ENCODE peak calls at places on chromosomes 5 and 9, in seven cellular contexts. C is AG09309; L is NCI-H1694; R is BJ; Z is NCI-H1105; P is cerebellum; E is stimulated activated CD4-positive, alpha-beta T cell treated with anti-CD3 and anti-CD28 coated beads, Interleukin-12 subunit alpha, Interleukin-12 subunit beta, amount 100 ng/mL, for 24 hours. X is an unnamed sample.

GRCh38 chr5:56557198-56557597 is 258.2 kb upstream of the MAP3K1 start:
- DNase-seq in Z (no peak), L (no peak), E (no peak), P (no peak), R (no peak), C (no peak), X (no peak)

GRCh38 chr9:123789893-123790292 is 140.0 kb downstream of the DENND1A start:
- DNase-seq in L (no peak), R (no peak), E (no peak), Z (no peak), C (no peak), P (no peak), X (no peak)

GRCh38 chr5:71830626-71831539 is 111.8 kb downstream of the CARTPT start:
- DNase-seq in P (peak), R (peak), Z (peak), L (peak), C (peak), E (no peak), X (no peak)

GRCh38 chr5:10527281-10527950 is 36.5 kb upstream of the ANKRD33B start:
- DNase-seq in P (no peak), C (peak), E (no peak), L (no peak), R (no peak), Z (no peak), X (no peak)

GRCh38 chr5:36691993-36692392 is 85.6 kb downstream of the SLC1A3 start:
- DNase-seq in L (no peak), R (no peak), C (no peak), E (no peak), Z (no peak), P (no peak), X (no peak)

GRCh38 chr5:81202652-81203051 is 30.5 kb upstream of the CKMT2 start:
- DNase-seq in R (no peak), P (no peak), E (no peak), L (no peak), C (no peak), Z (no peak), X (no peak)

GRCh38 chr5:178108446-178108845 is 4.9 kb upstream of the N4BP3 start:
- DNase-seq in E (no peak), P (no peak), Z (no peak), R (no peak), C (no peak), L (no peak), X (no peak)

GRCh38 chr9:134655591-134656333 is 14.2 kb downstream of the COL5A1 start:
- DNase-seq in R (no peak), E (no peak), P (no peak), C (no peak), L (no peak), Z (no peak), X (no peak)

GRCh38 chr5:142421625-142422397 is 97.0 kb upstream of the SPRY4 start:
- DNase-seq in P (no peak), L (no peak), R (no peak), C (no peak), Z (no peak), E (no peak), X (no peak)

GRCh38 chr5:32076699-32077695 is 97.1 kb downstream of the GOLPH3 start:
- DNase-seq in L (peak), R (no peak), P (peak), Z (peak), E (peak), C (peak), X (peak)

GRCh38 chr5:10668697-10669096 is 92.3 kb downstream of the DAP start:
- DNase-seq in E (no peak), R (no peak), P (no peak), L (no peak), Z (no peak), C (no peak), X (no peak)

GRCh38 chr9:29691145-29691544 is 2117.9 kb upstream of the C9orf72 start:
- DNase-seq in E (no peak), R (no peak), L (no peak), P (no peak), C (no peak), Z (no peak), X (no peak)

GRCh38 chr5:150647275-150648251 is 7.1 kb downstream of the SYNPO start:
- DNase-seq in C (no peak), E (no peak), R (no peak), P (peak), L (no peak), Z (no peak), X (no peak)

GRCh38 chr5:154575869-154576806 is 98.1 kb upstream of the HAND1 start:
- DNase-seq in R (no peak), L (peak), E (no peak), Z (no peak), C (no peak), P (no peak), X (no peak)

GRCh38 chr5:34499001-34499734 is 157.0 kb upstream of the RAI14 start:
- DNase-seq in P (no peak), Z (no peak), E (no peak), L (no peak), R (peak), C (peak), X (no peak)

GRCh38 chr5:11642398-11642797 is 261.8 kb downstream of the CTNND2 start:
- DNase-seq in L (no peak), P (no peak), E (no peak), C (no peak), R (no peak), Z (no peak), X (no peak)

GRCh38 chr9:83030391-83031107 is 32.4 kb downstream of the RASEF start:
- DNase-seq in R (no peak), C (no peak), P (no peak), Z (no peak), L (no peak), E (no peak), X (no peak)

GRCh38 chr5:53151713-53152458 is 42.3 kb upstream of the MOCS2 start:
- DNase-seq in E (no peak), P (no peak), L (no peak), R (peak), Z (no peak), C (peak), X (no peak)

GRCh38 chr9:126643945-126644527 is 30.3 kb downstream of the LMX1B start:
- DNase-seq in E (no peak), Z (no peak), C (no peak), P (no peak), R (no peak), L (no peak), X (no peak)

GRCh38 chr9:101485873-101486692 is 47.6 kb upstream of the RNF20 start:
- DNase-seq in R (no peak), E (no peak), C (no peak), L (no peak), P (peak), Z (peak), X (peak)

GRCh38 chr9:6842584-6842947 is 84.8 kb downstream of the KDM4C start:
- DNase-seq in L (no peak), R (no peak), E (no peak), P (no peak), C (no peak), Z (no peak), X (no peak)

GRCh38 chr9:85944672-85945071 is 3.7 kb downstream of the NAA35 start:
- DNase-seq in C (no peak), R (no peak), Z (no peak), L (no peak), P (no peak), E (no peak), X (no peak)

GRCh38 chr9:120040896-120041295 is 539.1 kb downstream of the CDK5RAP2 start:
- DNase-seq in E (no peak), C (no peak), R (no peak), P (no peak), Z (no peak), L (no peak), X (no peak)

GRCh38 chr5:144092510-144092909 is 77.9 kb downstream of the YIPF5 start:
- DNase-seq in L (no peak), C (no peak), R (no peak), P (no peak), Z (no peak), E (no peak), X (no peak)

GRCh38 chr9:113973963-113974413 is 97.9 kb downstream of the ZNF618 start:
- DNase-seq in R (no peak), P (no peak), Z (no peak), L (no peak), E (no peak), C (no peak), X (no peak)

GRCh38 chr5:8013951-8014844 is 145.2 kb downstream of the MTRR start:
- DNase-seq in P (no peak), E (no peak), R (no peak), Z (no peak), L (no peak), C (no peak), X (no peak)

GRCh38 chr9:134253596-134254205 is 72.6 kb upstream of the RXRA start:
- DNase-seq in Z (no peak), P (no peak), L (no peak), C (peak), R (no peak), E (no peak), X (no peak)